ENCODE peak calls at places on chromosome 12, in four cellular contexts. Z is NCI-H2081; K is HT1080; M is activated naive CD8-positive, alpha-beta T cell treated with anti-CD3 and anti-CD28 coated beads, Interleukin-2, amount 50 U/mL, for 24 hours. U is an unnamed sample.

GRCh38 chr12:70366581-70367267 is 634 bp downstream of the KCNMB4 start:
- DNase-seq in M (peak), K (peak), Z (peak), U (peak)

GRCh38 chr12:64120568-64120967 is 101.5 kb downstream of the KICS2 start:
- DNase-seq in M (no peak), Z (no peak), K (no peak), U (no peak)

GRCh38 chr12:68276400-68276930 is 23.1 kb upstream of the IL22 start:
- DNase-seq in K (no peak), M (no peak), Z (no peak), U (no peak)

GRCh38 chr12:70048521-70049245 is 194.6 kb upstream of the CNOT2 start:
- DNase-seq in M (no peak), Z (no peak), K (no peak), U (no peak)

GRCh38 chr12:5138256-5138655 is 94.6 kb downstream of the KCNA5 start:
- DNase-seq in M (no peak), Z (no peak), K (no peak), U (no peak)

GRCh38 chr12:70535896-70536374 is 101.3 kb downstream of the PTPRB start:
- DNase-seq in M (no peak), K (peak), Z (peak), U (no peak)

GRCh38 chr12:65925626-65926025 is 101.3 kb downstream of the HMGA2 start:
- DNase-seq in K (no peak), M (no peak), Z (no peak), U (no peak)

GRCh38 chr12:27555928-27556778 is 32.1 kb downstream of the PPFIBP1 start:
- DNase-seq in K (no peak), Z (no peak), M (no peak), U (no peak)

GRCh38 chr12:124888203-124888602 is 24.5 kb upstream of the SCARB1 start:
- DNase-seq in K (no peak), Z (no peak), M (no peak), U (peak)

GRCh38 chr12:45725631-45726593 is 3.6 kb upstream of the ARID2 start:
- DNase-seq in K (peak), Z (peak), M (no peak), U (no peak)

GRCh38 chr12:104498211-104498801 is 41.6 kb downstream of the CHST11 start:
- DNase-seq in K (peak), M (peak), Z (no peak), U (no peak)

GRCh38 chr12:74790958-74791357 is 253.3 kb downstream of the ATXN7L3B start:
- DNase-seq in M (no peak), K (no peak), Z (no peak), U (no peak)

GRCh38 chr12:96047621-96048211 is 12.3 kb upstream of the LTA4H start:
- DNase-seq in M (no peak), K (peak), Z (peak), U (no peak)

GRCh38 chr12:83190631-83191390 is 504.1 kb downstream of the TMTC2 start:
- DNase-seq in M (no peak), Z (no peak), K (no peak), U (no peak)